ENCODE peak calls at places on chromosomes 1 and 21, in ten cellular contexts. Q is ovary, M is suprapubic skin, H is A549, Z is transverse colon, B is SK-N-SH, I is K562, W is stomach, E is sigmoid colon, U is H1. K is an unnamed sample.

GRCh38 chr21:42460391-42461184 is 35.4 kb downstream of the RSPH1 start:
- DNase-seq in I (no peak), Q (no peak), Z (peak), W (no peak), B (peak), H (no peak), M (peak), E (no peak), U (no peak), K (no peak)

GRCh38 chr1:226382030-226382429 is 25.9 kb downstream of the PARP1 start:
- DNase-seq in Q (no peak), H (no peak), W (no peak), M (peak), B (no peak), E (no peak), Z (no peak), I (no peak), U (no peak), K (no peak)

GRCh38 chr1:13642306-13643004 is 57.5 kb upstream of the PRDM2 start:
- DNase-seq in U (no peak), M (no peak), H (no peak), W (no peak), B (no peak), Q (no peak), E (no peak), I (no peak), Z (no peak), K (no peak)

GRCh38 chr21:21851657-21852056 is 853.4 kb downstream of the NCAM2 start:
- DNase-seq in W (no peak), B (no peak), H (no peak), E (no peak), Q (no peak), I (no peak), M (no peak), U (no peak), Z (no peak), K (no peak)

GRCh38 chr1:115564201-115564600 is 77.6 kb upstream of the VANGL1 start:
- DNase-seq in H (no peak), Q (no peak), W (no peak), I (no peak), M (no peak), U (peak), E (no peak), Z (no peak), B (peak), K (no peak)

GRCh38 chr21:41956926-41957729 is 3.3 kb upstream of the C2CD2 start:
- DNase-seq in W (no peak), Z (no peak), Q (no peak), U (no peak), E (peak), H (peak), M (peak), B (no peak), I (peak), K (no peak)

GRCh38 chr1:67213164-67213563 is 46.9 kb downstream of the IL23R start:
- DNase-seq in U (no peak), Z (no peak), W (no peak), B (peak), E (no peak), M (no peak), H (peak), I (peak), Q (no peak), K (no peak)

GRCh38 chr1:115225993-115226700 is 111.9 kb downstream of the NGF start:
- DNase-seq in E (no peak), Z (no peak), H (no peak), U (no peak), B (no peak), M (no peak), W (no peak), Q (no peak), I (no peak), K (no peak)

GRCh38 chr1:30856260-30856790 is 52.2 kb downstream of the SDC3 start:
- DNase-seq in E (no peak), Z (no peak), W (peak), M (no peak), U (no peak), Q (no peak), H (no peak), B (peak), I (no peak), K (no peak)

GRCh38 chr1:45868861-45869260 is 65.4 kb downstream of the MAST2 start:
- DNase-seq in W (no peak), M (no peak), I (no peak), Q (no peak), E (no peak), B (no peak), U (no peak), Z (no peak), H (no peak), K (no peak)

GRCh38 chr21:33374874-33375644 is 28.2 kb upstream of the IFNGR2 start:
- DNase-seq in I (no peak), Z (no peak), W (no peak), B (no peak), H (no peak), U (no peak), E (no peak), Q (no peak), M (peak), K (no peak)

GRCh38 chr1:212291505-212292134 is 6.4 kb downstream of the PPP2R5A start:
- DNase-seq in I (peak), B (peak), W (no peak), Z (no peak), E (no peak), U (no peak), H (peak), M (no peak), Q (no peak), K (no peak)

GRCh38 chr1:37877991-37878544 is 18.7 kb upstream of the MTF1 start:
- DNase-seq in W (no peak), M (no peak), Z (no peak), B (no peak), U (no peak), E (no peak), Q (no peak), H (no peak), I (no peak), K (no peak)

GRCh38 chr1:155127105-155127671 is 488 bp upstream of the EFNA1 start:
- DNase-seq in H (peak), E (peak), W (peak), Q (peak), B (peak), U (peak), M (peak), Z (peak), I (no peak), K (peak)

GRCh38 chr1:108678696-108679095 is 13.4 kb upstream of the PRPF38B start:
- DNase-seq in W (no peak), B (no peak), M (no peak), Q (no peak), E (no peak), H (no peak), I (no peak), Z (no peak), U (no peak), K (no peak)

GRCh38 chr1:228305721-228306152 is 97.9 kb downstream of the OBSCN start:
- DNase-seq in W (no peak), B (no peak), Z (no peak), E (peak), M (no peak), I (no peak), H (no peak), U (no peak), Q (no peak), K (no peak)

GRCh38 chr1:32733573-32734321 is 31.2 kb upstream of the SYNC start:
- DNase-seq in H (no peak), E (no peak), M (no peak), Q (no peak), U (no peak), I (peak), Z (no peak), B (no peak), W (no peak), K (no peak)

GRCh38 chr1:30449003-30449402 is 274.4 kb downstream of the MATN1 start:
- DNase-seq in I (no peak), Q (no peak), M (no peak), H (no peak), U (peak), B (no peak), Z (no peak), E (no peak), W (no peak), K (no peak)

GRCh38 chr21:32813265-32813903 is 41.8 kb upstream of the PAXBP1 start:
- DNase-seq in H (no peak), W (no peak), Q (peak), E (no peak), U (no peak), M (no peak), I (no peak), B (no peak), Z (no peak), K (no peak)

GRCh38 chr1:187689137-187689536 is 860.4 kb downstream of the PLA2G4A start:
- DNase-seq in M (no peak), E (no peak), B (no peak), I (no peak), H (no peak), Q (no peak), Z (no peak), U (no peak), W (peak), K (no peak)
- TF ChIP-seq EP300 in M (no peak), E (no peak), B (no peak), I (no peak), H (no peak), Q (no peak), Z (no peak), U (no peak), W (no peak), K (no peak)

GRCh38 chr1:4702464-4702863 is 48.1 kb downstream of the AJAP1 start:
- DNase-seq in I (no peak), Q (no peak), H (no peak), B (no peak), W (no peak), Z (no peak), M (no peak), E (no peak), U (no peak), K (no peak)
- H3K4me3 ChIP-seq in I (no peak), Q (no peak), H (no peak), B (no peak), W (no peak), Z (no peak), M (no peak), E (no peak), U (no peak), K (no peak)

GRCh38 chr1:2529776-2530500 is at the start of gene HES5:
- DNase-seq in E (no peak), I (no peak), W (peak), U (peak), H (no peak), M (no peak), Z (peak), Q (no peak), B (peak), K (no peak)

GRCh38 chr1:2528611-2528965 is 1.5 kb downstream of the HES5 start:
- DNase-seq in Z (no peak), Q (no peak), B (no peak), M (no peak), E (no peak), H (no peak), U (no peak), W (no peak), I (no peak), K (no peak)

GRCh38 chr1:2528016-2528415 is 1.6 kb upstream of the PANK4 start:
- DNase-seq in U (peak), M (no peak), W (peak), H (no peak), I (no peak), E (no peak), Z (no peak), Q (no peak), B (no peak), K (no peak)

GRCh38 chr1:2530501-2531361 is 668 bp upstream of the HES5 start:
- DNase-seq in I (no peak), H (no peak), Z (peak), W (peak), E (no peak), U (no peak), M (no peak), Q (no peak), B (peak), K (no peak)

DNA sequence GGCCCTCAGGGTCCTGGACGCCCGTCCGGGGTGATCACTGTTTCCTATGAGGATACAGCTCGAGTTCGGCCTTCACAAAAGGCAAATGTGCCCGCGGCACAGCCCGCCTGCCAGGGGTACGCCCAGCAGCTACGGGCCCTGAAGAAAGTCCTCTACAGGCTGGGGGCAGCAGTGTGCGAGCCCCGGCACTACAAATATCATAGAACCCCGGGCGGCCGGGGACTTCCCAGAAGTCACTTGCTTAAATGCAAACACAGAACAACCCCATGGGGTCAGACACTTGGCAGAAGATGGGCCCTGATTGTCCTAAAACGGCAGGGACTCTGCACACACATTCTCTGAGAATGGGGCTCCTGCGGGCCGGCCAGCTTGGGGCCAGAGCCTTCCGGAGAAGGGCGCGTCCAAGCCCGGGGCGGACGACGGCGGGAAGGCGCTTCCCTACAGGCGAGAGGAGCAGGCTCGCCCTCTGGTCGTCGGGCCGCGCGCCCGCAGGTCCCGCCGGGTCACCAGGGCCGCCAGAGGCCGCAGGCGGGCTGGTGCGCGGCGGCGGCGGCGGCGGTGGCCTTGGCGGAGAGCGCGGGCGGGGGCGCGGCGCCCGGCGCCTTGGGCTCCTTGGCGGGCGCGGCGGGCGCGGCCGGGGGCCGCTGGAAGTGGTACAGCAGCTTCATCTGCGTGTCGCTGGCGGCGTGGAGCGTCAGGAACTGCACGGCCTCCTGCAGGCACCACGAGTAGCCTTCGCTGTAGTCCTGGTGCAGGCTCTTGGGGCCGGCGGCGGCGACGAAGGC is 905 bp downstream of the HES5 start:
- DNase-seq in I (peak), M (no peak), U (peak), Q (no peak), W (no peak), H (no peak), E (no peak), Z (peak), B (peak), K (no peak)
- TF ChIP-seq EP300 in I (no peak), M (no peak), U (peak), Q (no peak), W (no peak), H (no peak), E (no peak), Z (no peak), B (no peak), K (no peak)

GRCh38 chr1:231856894-231857293 is 230.3 kb downstream of the DISC1 start:
- DNase-seq in E (no peak), B (no peak), H (no peak), W (no peak), U (no peak), Q (peak), I (no peak), Z (no peak), M (no peak), K (no peak)

GRCh38 chr1:231857609-231858008 is 231.0 kb downstream of the DISC1 start:
- DNase-seq in Q (no peak), Z (no peak), W (no peak), U (no peak), M (no peak), E (no peak), B (no peak), H (no peak), I (no peak), K (no peak)

GRCh38 chr1:231856426-231856825 is 229.8 kb downstream of the DISC1 start:
- DNase-seq in Q (no peak), M (no peak), B (no peak), H (no peak), I (no peak), U (no peak), W (no peak), E (no peak), Z (no peak), K (no peak)

GRCh38 chr1:231855395-231855794 is 228.8 kb downstream of the DISC1 start:
- DNase-seq in M (no peak), U (no peak), E (no peak), W (no peak), B (no peak), H (no peak), Z (no peak), Q (no peak), I (no peak), K (no peak)

DNA sequence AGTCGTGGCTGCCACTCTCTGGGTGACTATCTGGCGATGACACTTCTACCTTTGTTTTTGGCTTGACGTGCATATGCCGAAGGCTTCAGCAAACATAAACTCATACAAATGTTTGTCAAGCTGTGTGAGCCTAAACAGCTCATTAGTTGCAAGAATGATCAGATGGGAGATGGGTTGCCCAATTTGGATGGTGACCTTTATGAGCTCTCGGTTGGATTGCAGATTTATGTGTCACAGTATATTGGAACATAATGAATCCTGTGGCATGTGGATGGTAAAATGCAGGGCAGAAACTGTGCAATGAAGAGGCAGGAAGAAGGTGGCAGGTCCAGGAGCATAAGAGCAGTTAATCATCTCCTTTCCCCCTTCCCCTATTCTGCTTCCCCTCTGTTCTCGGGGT is 229.4 kb downstream of the DISC1 start:
- DNase-seq in U (no peak), E (no peak), Z (no peak), M (no peak), W (no peak), I (no peak), B (no peak), Q (no peak), H (no peak), K (no peak)
- H3K4me3 ChIP-seq in U (no peak), E (no peak), Z (no peak), M (no peak), W (no peak), I (no peak), B (no peak), Q (no peak), H (no peak), K (no peak)

GRCh38 chr1:247329097-247329617 is 2.5 kb downstream of the ZNF496 start:
- DNase-seq in B (no peak), I (no peak), M (no peak), E (no peak), Q (no peak), U (no peak), H (no peak), Z (no peak), W (no peak), K (no peak)
- TF ChIP-seq EP300 in B (no peak), I (no peak), M (no peak), E (no peak), Q (no peak), U (no peak), H (no peak), Z (no peak), W (no peak), K (no peak)

K was measured in tibial nerve.